ENCODE peak calls at places on chromosomes 13 and 19, in four cellular contexts. W is AG09309, V is fibroblast of lung, L is fibroblast of pulmonary artery. T is an unnamed sample.

GRCh38 chr13:31200636-31200970 is 828 bp downstream of the B3GLCT start:
- DNase-seq in V (peak; percentile 41), W (no peak), L (no peak), T (no peak)

GRCh38 chr13:42398542-42398941 is 126.6 kb downstream of the AKAP11 start:
- DNase-seq in V (no peak), L (peak; percentile 3), W (no peak), T (no peak)

GRCh38 chr13:57627663-57628062 is 3.9 kb upstream of the PCDH17 start:
- DNase-seq in V (peak; percentile 27), L (peak; percentile 51), W (no peak), T (no peak)

GRCh38 chr13:45121421-45121820 is 1.1 kb downstream of the GTF2F2 start:
- DNase-seq in V (peak; percentile 43), W (no peak), L (peak; percentile 46), T (peak; percentile 60)

GRCh38 chr13:109900723-109901122 is 114.3 kb upstream of the IRS2 start:
- DNase-seq in L (no peak), W (no peak), V (no peak), T (no peak)

GRCh38 chr13:50080158-50080855 is 65.1 kb downstream of the KCNRG start:
- DNase-seq in W (no peak), L (peak; percentile 61), V (peak; percentile 50), T (peak; percentile 65)

GRCh38 chr13:23754506-23754905 is 134.7 kb downstream of the MIPEP start:
- DNase-seq in V (no peak), W (no peak), L (no peak), T (no peak)

GRCh38 chr13:44305845-44306244 is 67.8 kb upstream of the SERP2 start:
- DNase-seq in V (peak; percentile 78), W (no peak), L (no peak), T (peak; percentile 37)

GRCh38 chr13:46355088-46355468 is 32.0 kb downstream of the RUBCNL start:
- DNase-seq in W (no peak), V (no peak), L (no peak), T (no peak)

GRCh38 chr13:88136098-88136790 is 465.1 kb downstream of the SLITRK5 start:
- DNase-seq in L (no peak), W (no peak), V (no peak), T (no peak)

GRCh38 chr19:9914315-9915207 is 21.8 kb downstream of the OLFM2 start:
- DNase-seq in V (peak; percentile 77), W (no peak), L (peak; percentile 78), T (peak; percentile 93)

GRCh38 chr13:53201454-53202225 is 173.0 kb downstream of the OLFM4 start:
- DNase-seq in L (no peak), V (no peak), W (no peak), T (no peak)

GRCh38 chr13:97386832-97387486 is 47.0 kb upstream of the RAP2A start:
- DNase-seq in W (no peak), L (no peak), V (peak; percentile 5), T (no peak)

GRCh38 chr19:46720516-46721239 is 3.8 kb upstream of the PRKD2 start:
- DNase-seq in L (no peak), V (no peak), W (no peak), T (no peak)

GRCh38 chr19:52307275-52307674 is 10.3 kb downstream of the ZNF480 start:
- DNase-seq in V (peak; percentile 38), W (no peak), L (peak; percentile 29), T (peak; percentile 10)

GRCh38 chr19:57288373-57288772 is 8.1 kb downstream of the ZNF460 start:
- DNase-seq in W (no peak), V (no peak), L (no peak), T (no peak)

GRCh38 chr19:53898680-53899341 is 10.3 kb upstream of the CACNG7 start:
- DNase-seq in V (no peak), W (no peak), L (no peak), T (no peak)

GRCh38 chr19:30171795-30172642 is 200.2 kb upstream of the ZNF536 start:
- DNase-seq in V (no peak), W (no peak), L (no peak), T (no peak)

DNA sequence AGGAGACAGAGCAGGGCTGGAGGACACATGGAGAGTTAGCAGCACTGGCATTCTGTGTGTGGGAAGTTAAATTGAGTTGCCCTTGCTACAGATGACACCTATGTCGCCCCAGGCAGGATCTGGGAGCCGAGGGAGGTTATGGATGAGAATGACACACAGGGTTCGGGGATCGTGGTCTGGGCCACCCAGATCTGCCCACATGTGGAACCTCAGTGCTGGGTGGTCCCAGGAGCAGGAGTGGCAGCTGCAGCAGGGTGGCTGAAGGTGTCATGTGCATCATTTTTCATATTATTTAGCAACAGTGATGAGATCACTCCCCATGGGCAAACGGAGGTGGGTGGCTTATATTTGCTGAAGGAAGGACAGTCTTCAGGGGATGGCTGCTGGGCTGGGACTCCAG is 3.2 kb downstream of the IL17D start:
- DNase-seq in W (no peak), V (no peak), L (no peak), T (no peak)
- H3K4me3 ChIP-seq in W (no peak overlapping the region), V (no peak overlapping the region), L (no peak overlapping the region), T (no peak overlapping the region)

DNA sequence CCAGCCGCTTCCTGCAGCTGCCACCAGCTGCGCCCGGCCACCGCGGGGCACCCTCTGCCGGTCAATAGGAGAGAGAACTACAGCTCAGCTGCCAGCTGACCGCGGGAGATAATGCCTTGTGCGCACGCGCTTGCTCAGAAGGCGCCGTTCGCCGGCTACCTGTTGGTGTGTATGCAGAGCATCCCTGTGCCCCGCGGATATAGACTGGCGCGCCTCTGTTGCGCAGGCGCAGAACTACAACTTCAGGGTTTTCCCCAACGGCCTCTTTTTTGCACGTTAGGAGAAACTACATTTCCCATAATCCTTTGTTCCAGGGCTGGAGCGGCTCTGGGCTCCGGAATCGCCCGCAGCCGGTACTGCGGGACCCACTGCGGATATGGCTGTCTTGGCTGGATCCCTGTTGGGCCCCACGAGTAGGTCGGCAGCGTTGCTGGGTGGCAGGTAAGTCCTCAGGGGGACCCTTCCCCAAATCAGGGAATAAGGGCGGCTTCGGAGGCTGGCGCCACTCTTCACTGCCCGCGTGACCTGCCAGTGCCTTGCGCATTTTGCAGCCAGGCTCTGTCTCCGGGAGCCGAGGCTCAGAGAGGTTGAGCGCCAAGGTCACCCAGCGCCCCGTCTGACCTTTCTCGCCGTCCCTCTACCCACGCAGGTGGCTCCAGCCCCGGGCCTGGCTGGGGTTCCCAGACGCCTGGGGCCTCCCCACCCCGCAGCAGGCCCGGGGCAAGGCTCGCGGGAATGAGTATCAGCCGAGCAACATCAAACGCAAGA is at the start of gene MRPL34:
- DNase-seq in V (peak; percentile 97), L (peak; percentile 99), W (peak; percentile 96), T (peak; percentile 99)
- TF ChIP-seq CTCF in V (peak; percentile 52), L (peak; percentile 69), W (peak; percentile 78), T (peak; percentile 78)

DNA sequence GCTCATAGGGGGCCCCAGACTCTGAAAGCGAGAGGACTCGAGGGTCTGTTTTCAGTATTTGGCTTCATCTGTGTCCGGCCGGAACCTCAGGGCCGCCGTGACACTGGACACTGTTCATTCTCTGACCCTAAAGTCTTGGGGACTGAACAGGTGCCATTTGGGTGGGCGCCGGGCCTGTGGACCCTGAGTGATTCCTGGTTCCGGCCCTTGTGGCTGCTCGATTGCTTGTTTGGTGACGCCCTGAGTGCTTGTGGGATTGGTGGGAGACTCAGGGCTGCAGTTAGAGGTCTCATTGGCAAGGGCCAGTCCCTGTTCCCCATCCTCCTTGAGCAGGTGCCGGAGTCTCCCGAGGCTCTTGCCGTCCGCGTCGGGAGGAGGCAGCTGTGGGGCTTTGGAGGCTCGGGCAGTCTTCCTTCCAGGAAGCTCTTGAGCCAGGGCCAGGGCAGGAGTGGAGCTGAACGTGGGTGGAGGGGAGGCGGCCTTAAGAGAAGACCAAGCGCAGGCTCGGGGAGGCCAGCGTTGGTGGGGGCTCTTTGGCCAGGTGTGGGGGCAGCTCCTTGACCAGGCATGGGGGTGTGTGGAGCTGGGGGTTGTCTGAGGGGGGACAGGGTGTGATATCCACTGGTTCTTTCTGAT is 4.7 kb downstream of the PTBP1 start:
- DNase-seq in L (peak; percentile 69), W (no peak), V (peak; percentile 80), T (peak; percentile 68)
- H3K4me3 ChIP-seq in L (peak overlapping the region; percentile 92), W (no peak overlapping the region), V (no peak overlapping the region), T (peak overlapping the region; percentile 95)

GRCh38 chr19:44517146-44517545 is 12.3 kb downstream of the CEACAM20 start:
- DNase-seq in V (no peak), W (no peak), L (no peak), T (no peak)

GRCh38 chr19:44515031-44515430 is 14.4 kb downstream of the CEACAM20 start:
- DNase-seq in W (no peak), V (no peak), L (no peak), T (no peak)

GRCh38 chr19:44509478-44509877 is 9.2 kb upstream of the ZNF180 start:
- DNase-seq in L (no peak), W (no peak), V (no peak), T (no peak)

GRCh38 chr19:44515907-44516306 is 13.6 kb downstream of the CEACAM20 start:
- DNase-seq in L (no peak), W (no peak), V (no peak), T (no peak)

DNA sequence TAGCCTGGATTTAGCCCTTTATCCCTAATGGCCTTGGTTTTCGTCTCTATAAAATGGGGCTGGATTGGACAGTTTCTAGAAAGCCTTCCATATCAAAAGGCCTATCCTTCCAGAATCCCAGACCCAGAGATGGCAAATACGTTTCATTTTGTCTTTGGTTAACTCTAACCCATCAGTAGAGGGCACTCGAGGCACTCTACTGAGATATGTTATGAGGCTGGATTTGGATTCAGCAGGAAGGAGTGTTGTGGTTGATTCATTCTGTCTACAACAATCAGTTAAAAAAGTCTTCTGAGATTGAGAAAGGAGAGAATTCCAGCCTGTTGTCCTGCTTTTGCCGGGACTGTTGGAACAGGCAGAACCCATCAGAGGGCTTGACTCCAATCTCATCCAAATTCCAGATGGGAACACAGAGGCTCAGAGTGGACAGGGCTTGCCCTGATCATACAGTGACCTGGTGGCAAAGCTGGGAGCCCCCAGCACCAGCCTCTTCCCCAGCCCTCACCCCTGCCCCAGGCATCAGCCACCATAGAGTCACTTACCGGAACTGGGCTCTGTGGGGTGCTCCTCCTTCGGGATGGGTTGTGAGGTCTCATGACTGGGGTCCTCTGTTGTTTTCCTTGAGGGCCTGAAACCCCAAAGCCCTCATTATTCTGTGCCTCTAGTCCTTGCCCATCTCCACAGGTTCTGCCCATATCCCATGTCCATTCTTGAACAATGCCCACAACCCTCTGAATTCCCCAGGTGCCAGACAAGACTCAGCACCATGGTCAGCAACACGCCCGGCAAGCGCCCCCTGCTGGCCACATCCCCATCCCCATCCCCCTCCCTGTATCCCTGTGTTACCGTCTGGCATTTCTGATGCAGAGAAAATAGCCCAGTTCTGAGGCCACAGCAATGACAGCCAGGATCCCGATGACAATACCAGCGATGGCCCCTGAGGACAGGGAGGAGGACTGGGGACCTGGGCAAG is 12.3 kb upstream of the ZNF180 start:
- DNase-seq in W (peak; percentile 31), V (peak; percentile 35), L (peak; percentile 76), T (peak; percentile 56)
- TF ChIP-seq CTCF in W (peak; percentile 77), V (peak; percentile 37), L (peak; percentile 64), T (peak; percentile 45)

DNA sequence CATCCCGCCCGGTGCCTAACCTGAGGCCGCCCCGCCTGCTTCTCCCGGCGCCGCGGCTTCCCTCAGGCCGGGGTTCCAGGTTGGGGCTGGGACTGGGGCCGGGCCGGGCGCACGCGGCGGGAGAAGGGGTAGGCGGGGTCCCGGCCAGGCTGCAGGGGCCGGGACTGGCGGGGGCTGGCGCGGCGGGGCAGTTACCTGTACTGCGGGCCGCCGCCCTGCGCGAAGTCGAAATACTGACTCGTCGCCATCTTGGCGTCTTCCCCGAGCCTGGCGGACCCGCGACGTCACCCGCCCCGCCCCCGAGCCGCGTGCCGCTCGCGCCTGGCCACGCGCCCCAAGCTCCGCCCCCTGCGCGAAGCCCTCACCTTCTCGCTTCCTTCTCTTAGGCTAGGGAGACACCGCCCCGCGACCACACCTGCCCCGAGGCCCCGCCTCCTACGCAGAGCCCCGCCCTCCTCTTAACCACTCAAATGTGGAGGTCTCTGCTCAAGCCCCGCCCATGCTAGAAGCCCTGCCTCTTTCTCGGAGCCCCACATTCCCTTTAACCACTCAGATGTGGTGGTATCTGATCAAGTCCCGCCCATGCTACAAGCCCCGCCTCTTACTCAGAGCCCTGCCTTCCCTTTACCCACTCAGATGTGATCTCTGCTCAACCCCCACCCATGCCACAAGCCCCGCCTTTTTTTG is at the start of gene ZFR2:
- DNase-seq in L (no peak), V (no peak), W (no peak), T (no peak)
- H3K4me3 ChIP-seq in L (no peak within 1 kb of the TSS), V (no peak within 1 kb of the TSS), W (no peak within 1 kb of the TSS), T (no peak within 1 kb of the TSS)